ENCODE peak calls at places on chromosomes 1 and 21, in six cellular contexts. L is adrenal gland, Y is lower lobe of right lung, B is body of pancreas, T is AG04449, U is endodermal cell. N is an unnamed sample.

GRCh38 chr1:22886211-22886610 is 86.5 kb downstream of the LACTBL1 start:
- DNase-seq in U (no peak), B (no peak), Y (no peak), L (no peak), T (peak), N (peak)

GRCh38 chr1:102085896-102086295 is 89.2 kb upstream of the OLFM3 start:
- DNase-seq in T (no peak), Y (no peak), L (no peak), B (no peak), U (peak), N (no peak)

GRCh38 chr1:197173571-197174482 is 27.4 kb upstream of the ASPM start:
- DNase-seq in Y (no peak), L (peak), T (no peak), B (no peak), U (no peak), N (no peak)

GRCh38 chr1:143720087-143721023 is 251.4 kb downstream of the FAM72C start:
- DNase-seq in T (no peak), L (peak), Y (peak), B (peak), U (no peak), N (no peak)

GRCh38 chr1:181206979-181207790 is 118.7 kb downstream of the IER5 start:
- DNase-seq in B (no peak), T (no peak), U (peak), L (no peak), Y (no peak), N (no peak)

GRCh38 chr1:191959856-191960255 is 198.4 kb upstream of the RGS18 start:
- DNase-seq in U (no peak), Y (no peak), T (no peak), B (no peak), L (no peak), N (no peak)

GRCh38 chr1:19463204-19463803 is 22.0 kb downstream of the CAPZB start:
- DNase-seq in T (no peak), U (peak), L (no peak), B (no peak), Y (no peak), N (no peak)

GRCh38 chr21:27796106-27796505 is 829.2 kb upstream of the ADAMTS5 start:
- DNase-seq in Y (no peak), T (no peak), B (no peak), L (no peak), U (no peak), N (peak)

GRCh38 chr21:23131177-23131576 is 2133.0 kb downstream of the NCAM2 start:
- DNase-seq in B (no peak), Y (no peak), T (no peak), U (no peak), L (no peak), N (no peak)

GRCh38 chr1:212512731-212513559 is 80.2 kb downstream of the NENF start:
- DNase-seq in U (peak), Y (no peak), L (no peak), B (no peak), T (no peak), N (peak)

GRCh38 chr21:41321908-41322495 is 5.4 kb downstream of the FAM3B start:
- DNase-seq in Y (no peak), L (no peak), U (no peak), T (no peak), B (peak), N (no peak)

GRCh38 chr1:28540651-28541050 is 12.2 kb upstream of the TRNAU1AP start:
- DNase-seq in B (no peak), T (no peak), L (no peak), U (peak), Y (no peak), N (no peak)

GRCh38 chr1:221562542-221563475 is 179.1 kb downstream of the DUSP10 start:
- DNase-seq in B (no peak), T (no peak), U (no peak), L (no peak), Y (no peak), N (no peak)

GRCh38 chr1:213051881-213052202 is 801 bp downstream of the RPS6KC1 start:
- DNase-seq in L (no peak), B (no peak), Y (no peak), U (no peak), T (no peak), N (no peak)

GRCh38 chr21:45011911-45012660 is 62.3 kb upstream of the ADARB1 start:
- DNase-seq in T (peak), Y (peak), U (peak), L (no peak), B (no peak), N (peak)
- TF ChIP-seq CTCF in T (peak), Y (no peak), U (peak), L (no peak), B (no peak), N (no peak)

DNA sequence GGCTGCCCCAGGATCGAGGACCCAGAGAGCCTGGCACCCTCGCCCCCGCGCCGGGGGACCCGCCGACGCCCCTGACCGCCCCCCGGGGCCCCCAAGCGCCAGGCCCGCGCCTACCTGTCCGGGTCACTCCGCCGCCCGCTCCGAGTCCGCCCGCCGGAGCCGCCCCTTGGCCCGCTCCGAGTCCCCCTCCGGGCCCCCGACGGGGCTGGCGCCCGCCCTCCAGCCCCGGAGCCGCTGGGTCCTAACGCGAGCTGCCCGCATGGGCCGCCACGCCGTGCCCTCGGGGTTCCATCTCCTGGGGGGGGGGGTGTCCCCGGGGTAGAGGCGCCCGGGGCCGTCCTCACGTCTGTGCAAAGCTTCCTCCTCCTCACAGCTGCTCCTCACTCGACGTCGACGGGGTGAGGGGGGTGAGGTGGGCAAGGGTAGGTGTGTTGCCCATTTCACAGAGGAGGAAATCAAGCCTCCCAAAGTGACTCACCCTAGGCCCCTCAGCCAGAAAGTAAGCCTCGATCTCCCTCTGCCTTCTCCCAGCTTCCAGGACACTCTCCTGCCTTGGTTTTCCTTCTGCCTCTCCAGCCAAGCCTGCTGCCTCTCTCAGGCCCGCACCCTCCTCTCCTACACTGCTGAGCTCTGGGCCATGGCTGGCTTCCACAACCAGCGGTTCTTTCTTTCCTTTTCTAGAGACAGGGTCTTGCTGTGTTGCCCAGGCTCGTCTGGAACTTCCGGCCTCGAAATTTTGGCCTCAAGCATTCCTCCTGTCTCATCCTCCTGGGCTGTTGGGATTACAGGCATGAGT is at the start of gene MFAP2:
- DNase-seq in U (peak), T (no peak), L (no peak), B (no peak), Y (no peak), N (no peak)
- H3K4me3 ChIP-seq in U (peak), T (peak), L (no peak), B (peak), Y (peak), N (peak)

DNA sequence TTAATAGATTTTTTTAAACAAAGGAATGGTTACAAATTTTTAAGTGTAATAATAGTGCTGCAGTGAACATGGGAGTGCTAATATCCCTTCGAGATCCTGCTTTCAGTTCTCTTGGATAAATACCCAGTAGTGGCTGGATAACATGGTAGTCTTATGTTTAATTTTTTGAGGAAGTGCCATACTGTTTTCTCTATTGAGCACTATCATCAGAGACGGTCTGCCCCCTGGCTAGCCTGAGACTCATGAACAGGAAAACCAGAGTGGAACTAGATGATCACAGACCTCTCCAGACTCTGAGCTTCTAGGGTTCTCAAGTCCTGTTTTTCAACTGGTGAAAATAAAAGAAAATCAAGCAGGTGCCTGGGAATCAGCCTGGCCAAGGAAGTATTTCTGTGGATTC is 97.3 kb upstream of the MARK1 start:
- DNase-seq in Y (no peak), U (no peak), T (no peak), L (no peak), B (no peak), N (no peak)
- TF ChIP-seq CTCF in Y (no peak), U (no peak), T (no peak), L (no peak), B (no peak), N (no peak)

DNA sequence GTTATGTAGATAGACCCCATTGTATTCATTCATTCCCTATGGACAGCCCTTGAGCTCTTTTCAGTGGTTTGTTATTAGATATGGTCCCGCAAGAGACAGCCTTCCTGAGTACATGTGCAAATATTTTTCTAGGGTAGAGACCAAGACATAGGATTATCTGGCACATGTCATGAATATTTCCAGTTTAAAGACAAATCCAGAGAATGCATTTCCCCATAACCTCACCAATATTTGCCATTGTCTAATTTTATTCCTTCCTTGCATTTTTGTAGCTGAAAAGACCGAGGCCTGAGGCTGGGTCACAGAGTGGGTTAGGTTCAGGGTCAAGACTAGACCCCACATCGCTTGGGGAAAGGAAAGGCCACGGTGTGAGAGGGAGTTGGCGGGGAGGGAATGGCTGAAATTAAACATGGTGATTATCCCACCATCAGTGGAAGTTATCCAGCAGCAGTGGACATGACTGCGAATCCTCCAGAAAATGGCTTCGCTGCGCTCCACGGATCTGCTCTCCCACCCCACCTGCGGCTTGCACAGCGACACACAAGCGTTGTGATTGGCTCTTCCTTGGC is 15.9 kb upstream of the STMN1 start:
- DNase-seq in T (no peak), B (no peak), U (no peak), L (no peak), Y (no peak), N (no peak)
- H3K4me3 ChIP-seq in T (peak), B (no peak), U (peak), L (no peak), Y (peak), N (peak)

DNA sequence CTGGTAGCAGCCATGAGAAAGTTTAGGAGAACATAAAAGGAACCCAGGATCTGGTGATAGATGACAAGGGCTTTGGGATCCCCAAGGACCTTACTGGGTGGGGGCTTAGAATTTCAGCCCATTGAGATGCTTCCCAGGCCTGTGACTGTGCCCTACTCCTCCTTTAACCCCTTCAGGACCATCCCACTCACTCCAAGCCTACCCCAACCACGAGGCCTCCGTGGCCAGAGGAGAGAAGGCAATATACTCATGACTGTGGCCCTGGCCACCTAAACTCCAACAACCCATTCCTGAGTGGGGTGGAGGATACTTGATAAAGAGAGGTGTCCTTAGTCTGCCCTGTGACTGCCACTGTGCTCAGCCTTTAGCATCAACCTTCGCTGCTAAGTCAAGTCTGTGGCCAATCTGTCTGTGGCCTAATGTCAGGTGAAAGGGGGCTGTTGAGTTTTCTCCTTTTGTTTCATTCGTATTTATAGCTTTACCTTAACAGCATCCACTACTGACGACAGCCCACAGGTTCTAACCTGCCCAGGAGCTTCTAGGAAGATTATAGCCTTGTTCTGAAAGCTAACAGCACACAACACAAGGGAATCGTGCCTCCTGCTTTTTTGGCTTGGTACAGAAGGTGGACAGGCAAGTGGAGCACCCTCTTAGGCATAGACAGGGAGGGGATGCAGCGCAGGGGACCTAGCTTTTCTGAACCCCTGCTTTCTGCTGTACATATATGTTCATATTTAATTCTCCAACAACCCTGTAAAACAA is 16.9 kb upstream of the BCAR3 start:
- DNase-seq in L (no peak), B (no peak), Y (no peak), T (no peak), U (no peak), N (no peak)
- TF ChIP-seq CTCF in L (no peak), B (no peak), Y (no peak), T (no peak), U (no peak), N (no peak)

GRCh38 chr1:209936125-209936524 is 1.9 kb upstream of the SYT14 start:
- DNase-seq in L (no peak), T (no peak), Y (no peak), U (no peak), B (no peak), N (no peak)

DNA sequence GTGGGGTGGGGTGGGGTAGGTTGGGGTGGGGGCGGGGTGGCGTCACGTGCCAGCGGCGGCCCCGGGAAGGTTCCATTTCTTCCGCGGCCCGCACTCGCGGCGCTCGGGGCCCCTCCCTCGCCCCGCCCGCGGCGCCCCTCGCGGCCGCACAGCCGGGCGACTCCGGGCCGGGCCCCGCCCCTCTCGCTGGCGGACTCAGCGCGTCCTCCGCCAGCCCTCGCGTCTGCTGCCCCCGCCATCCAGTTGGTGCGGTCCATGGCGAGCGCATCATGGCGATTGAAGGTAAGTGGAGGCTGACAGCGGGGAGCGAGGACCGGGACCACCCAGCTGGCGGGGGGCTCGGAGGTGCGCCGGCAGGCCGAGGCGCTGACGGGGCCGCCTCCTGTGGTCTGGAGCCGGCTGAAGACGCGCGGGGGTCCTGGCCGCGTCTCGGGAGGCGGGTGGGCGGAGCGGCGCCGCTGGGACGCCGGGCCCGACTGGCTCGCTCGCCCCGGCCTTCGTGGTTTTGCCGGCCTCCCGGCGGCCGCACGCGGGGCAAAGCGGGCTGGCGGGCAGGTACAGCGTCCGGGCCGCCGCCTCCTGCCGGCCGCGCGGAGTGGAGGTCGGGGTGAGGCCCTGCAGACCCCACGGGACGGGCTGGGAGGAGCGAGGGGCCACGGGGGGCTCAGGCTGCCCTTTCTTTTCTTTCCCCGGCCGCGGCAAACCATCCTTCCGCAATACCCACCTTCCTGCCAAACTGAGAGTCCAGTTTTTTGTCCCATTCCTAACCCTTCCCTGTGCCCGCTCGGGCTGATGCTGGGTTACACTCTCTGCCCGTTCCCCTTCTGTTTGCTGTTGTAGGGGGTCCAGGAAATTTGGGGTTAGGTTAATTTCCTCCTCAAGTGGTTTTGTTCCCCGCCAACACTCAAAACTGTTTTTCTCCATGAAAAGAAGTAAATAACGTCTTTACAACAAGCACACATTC is at the start of gene SYT14:
- DNase-seq in L (peak), B (peak), Y (no peak), U (peak), T (no peak), N (no peak)
- H3K4me3 ChIP-seq in L (no peak), B (no peak), Y (no peak), U (peak), T (peak), N (peak)

DNA sequence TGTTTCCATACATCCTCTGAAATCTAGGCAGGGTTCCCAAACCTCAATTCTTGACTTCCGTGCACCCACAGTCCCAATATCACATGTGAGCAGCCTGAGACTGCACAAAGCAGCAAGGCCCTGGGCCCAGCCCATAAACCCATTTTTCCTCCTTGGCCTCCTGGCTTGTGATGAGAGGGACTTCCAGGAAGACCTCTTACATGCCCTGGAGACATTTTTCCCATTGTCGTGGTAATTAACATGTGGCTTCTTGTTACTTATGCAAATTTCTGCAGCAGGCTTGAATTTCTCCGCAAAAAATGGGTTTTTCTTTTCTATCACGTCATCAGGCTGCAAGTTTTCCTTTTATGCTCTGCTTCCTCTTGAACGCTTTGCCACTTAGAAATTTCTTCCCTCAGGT is 3.3 kb upstream of the PIGK start:
- DNase-seq in T (no peak), Y (no peak), B (no peak), L (no peak), U (no peak), N (no peak)
- TF ChIP-seq CTCF in T (no peak), Y (no peak), B (no peak), L (no peak), U (no peak), N (no peak)

GRCh38 chr1:46615088-46615487 is 1.5 kb downstream of the MOB3C start:
- DNase-seq in B (no peak), Y (no peak), L (no peak), U (no peak), T (no peak), N (no peak)
- H3K4me3 ChIP-seq in B (no peak), Y (peak), L (no peak), U (no peak), T (no peak), N (no peak)

DNA sequence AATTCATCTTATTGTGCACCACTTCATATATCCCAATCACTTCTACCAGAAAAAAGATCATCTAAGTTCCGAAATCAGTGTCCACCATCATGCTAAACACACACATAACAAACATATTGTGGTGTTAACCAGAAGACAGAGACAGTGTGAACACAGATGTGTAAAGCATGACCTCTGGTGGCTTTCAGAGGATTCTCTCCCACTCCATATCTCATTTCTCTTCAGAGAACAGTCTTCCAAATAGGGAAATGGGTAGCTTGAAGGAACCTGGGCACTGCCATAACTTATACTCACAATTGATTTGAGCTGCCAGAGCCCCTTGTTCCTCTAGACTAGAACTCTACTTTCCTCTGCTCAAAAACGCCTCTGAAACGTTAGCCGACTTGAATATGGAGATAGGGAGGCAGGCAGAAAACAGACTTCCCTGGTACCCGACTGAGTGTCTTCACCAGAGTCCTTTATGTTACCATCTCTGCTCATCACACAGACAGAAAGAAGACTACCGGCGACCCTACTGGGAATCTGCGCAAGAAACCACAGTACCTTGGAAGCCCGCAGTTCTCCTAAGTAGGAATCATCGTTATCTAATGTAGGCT is 1.8 kb upstream of the ELAPOR1 start:
- DNase-seq in L (no peak), B (no peak), U (no peak), T (no peak), Y (no peak), N (no peak)
- TF ChIP-seq CTCF in L (no peak), B (no peak), U (no peak), T (peak), Y (no peak), N (peak)

N was measured in astrocyte of the cerebellum.